ENCODE peak calls at places on chromosomes 12 and 14, in nine cellular contexts. One of them, this sample, is unnamed.

GRCh38 chr14:95316826-95317225 is 2.9 kb downstream of the CLMN start:
- DNase-seq in spleen: no peak
- DNase-seq in lower leg skin: no peak
- DNase-seq in cardiac fibroblast: no peak
- DNase-seq in A549: no peak
- DNase-seq in fibroblast of villous mesenchyme: no peak
- DNase-seq in fibroblast of pulmonary artery: no peak
- DNase-seq in bronchial epithelial cell: no peak
- DNase-seq in HFF-Myc: no peak
- DNase-seq in this sample: no peak

GRCh38 chr12:21604245-21605101 is at the start of gene GYS2:
- DNase-seq in A549: no peak
- DNase-seq in lower leg skin: no peak
- DNase-seq in HFF-Myc: no peak
- DNase-seq in fibroblast of pulmonary artery: no peak
- DNase-seq in cardiac fibroblast: no peak
- DNase-seq in spleen: no peak
- DNase-seq in fibroblast of villous mesenchyme: no peak
- DNase-seq in bronchial epithelial cell: no peak
- DNase-seq in this sample: no peak

GRCh38 chr14:71202881-71203280 is 295.6 kb downstream of the PCNX1 start:
- DNase-seq in fibroblast of villous mesenchyme: peak
- DNase-seq in lower leg skin: no peak
- DNase-seq in spleen: no peak
- DNase-seq in A549: no peak
- DNase-seq in fibroblast of pulmonary artery: peak
- DNase-seq in bronchial epithelial cell: no peak
- DNase-seq in HFF-Myc: no peak
- DNase-seq in cardiac fibroblast: peak
- DNase-seq in this sample: peak

GRCh38 chr12:105978276-105978675 is 160.5 kb downstream of the NUAK1 start:
- DNase-seq in cardiac fibroblast: no peak
- DNase-seq in HFF-Myc: no peak
- DNase-seq in A549: no peak
- DNase-seq in spleen: no peak
- DNase-seq in lower leg skin: no peak
- DNase-seq in bronchial epithelial cell: no peak
- DNase-seq in fibroblast of pulmonary artery: no peak
- DNase-seq in fibroblast of villous mesenchyme: peak
- DNase-seq in this sample: no peak

GRCh38 chr14:58078068-58078467 is 73.9 kb downstream of the ARMH4 start:
- DNase-seq in fibroblast of villous mesenchyme: peak
- DNase-seq in fibroblast of pulmonary artery: peak
- DNase-seq in spleen: no peak
- DNase-seq in bronchial epithelial cell: peak
- DNase-seq in cardiac fibroblast: peak
- DNase-seq in lower leg skin: no peak
- DNase-seq in HFF-Myc: peak
- DNase-seq in A549: no peak
- DNase-seq in this sample: peak

GRCh38 chr14:105074601-105075053 is 9.4 kb upstream of the GPR132 start:
- DNase-seq in A549: no peak
- DNase-seq in spleen: peak
- DNase-seq in fibroblast of villous mesenchyme: no peak
- DNase-seq in fibroblast of pulmonary artery: no peak
- DNase-seq in HFF-Myc: no peak
- DNase-seq in bronchial epithelial cell: no peak
- DNase-seq in cardiac fibroblast: no peak
- DNase-seq in lower leg skin: peak
- DNase-seq in this sample: no peak

GRCh38 chr12:94207467-94208432 is 59.4 kb downstream of the PLXNC1 start:
- DNase-seq in bronchial epithelial cell: peak
- DNase-seq in spleen: no peak
- DNase-seq in fibroblast of villous mesenchyme: peak
- DNase-seq in HFF-Myc: no peak
- DNase-seq in cardiac fibroblast: peak
- DNase-seq in A549: no peak
- DNase-seq in fibroblast of pulmonary artery: peak
- DNase-seq in lower leg skin: no peak
- DNase-seq in this sample: no peak

GRCh38 chr14:29643415-29644206 is 284.0 kb downstream of the PRKD1 start:
- DNase-seq in A549: no peak
- DNase-seq in HFF-Myc: no peak
- DNase-seq in fibroblast of pulmonary artery: peak
- DNase-seq in spleen: no peak
- DNase-seq in fibroblast of villous mesenchyme: peak
- DNase-seq in bronchial epithelial cell: peak
- DNase-seq in cardiac fibroblast: peak
- DNase-seq in lower leg skin: no peak
- DNase-seq in this sample: peak

GRCh38 chr12:127108360-127109215 is 1158.4 kb upstream of the TMEM132C start:
- DNase-seq in fibroblast of pulmonary artery: peak
- DNase-seq in fibroblast of villous mesenchyme: peak
- DNase-seq in spleen: no peak
- DNase-seq in A549: peak
- DNase-seq in cardiac fibroblast: peak
- DNase-seq in HFF-Myc: peak
- DNase-seq in bronchial epithelial cell: peak
- DNase-seq in lower leg skin: peak
- DNase-seq in this sample: peak

GRCh38 chr12:15522574-15523187 is 200.4 kb downstream of the PTPRO start:
- DNase-seq in fibroblast of pulmonary artery: peak
- DNase-seq in spleen: no peak
- DNase-seq in HFF-Myc: no peak
- DNase-seq in A549: peak
- DNase-seq in bronchial epithelial cell: peak
- DNase-seq in fibroblast of villous mesenchyme: peak
- DNase-seq in lower leg skin: no peak
- DNase-seq in cardiac fibroblast: peak
- DNase-seq in this sample: peak

GRCh38 chr14:104723651-104724406 is at the start of gene ADSS1:
- DNase-seq in fibroblast of pulmonary artery: peak
- DNase-seq in spleen: peak
- DNase-seq in HFF-Myc: no peak
- DNase-seq in lower leg skin: no peak
- DNase-seq in A549: peak
- DNase-seq in bronchial epithelial cell: no peak
- DNase-seq in fibroblast of villous mesenchyme: peak
- DNase-seq in cardiac fibroblast: peak
- DNase-seq in this sample: peak

GRCh38 chr12:110247340-110248095 is 33.5 kb upstream of the ATP2A2 start:
- DNase-seq in fibroblast of villous mesenchyme: no peak
- DNase-seq in bronchial epithelial cell: peak
- DNase-seq in fibroblast of pulmonary artery: no peak
- DNase-seq in lower leg skin: peak
- DNase-seq in spleen: no peak
- DNase-seq in cardiac fibroblast: no peak
- DNase-seq in A549: peak
- DNase-seq in HFF-Myc: no peak
- DNase-seq in this sample: no peak

GRCh38 chr12:104863549-104863948 is 94.5 kb downstream of the SLC41A2 start:
- DNase-seq in fibroblast of villous mesenchyme: no peak
- DNase-seq in bronchial epithelial cell: no peak
- DNase-seq in cardiac fibroblast: peak
- DNase-seq in HFF-Myc: no peak
- DNase-seq in lower leg skin: no peak
- DNase-seq in A549: no peak
- DNase-seq in spleen: no peak
- DNase-seq in fibroblast of pulmonary artery: peak
- DNase-seq in this sample: peak

GRCh38 chr14:61646366-61647101 is 48.8 kb upstream of the HIF1A start:
- DNase-seq in fibroblast of pulmonary artery: peak
- DNase-seq in spleen: no peak
- DNase-seq in fibroblast of villous mesenchyme: no peak
- DNase-seq in lower leg skin: no peak
- DNase-seq in cardiac fibroblast: peak
- DNase-seq in bronchial epithelial cell: peak
- DNase-seq in HFF-Myc: no peak
- DNase-seq in A549: no peak
- DNase-seq in this sample: no peak
- H3K4me3 ChIP-seq in fibroblast of pulmonary artery: no peak
- H3K4me3 ChIP-seq in spleen: no peak
- H3K4me3 ChIP-seq in fibroblast of villous mesenchyme: no peak
- H3K4me3 ChIP-seq in lower leg skin: no peak
- H3K4me3 ChIP-seq in cardiac fibroblast: no peak
- H3K4me3 ChIP-seq in bronchial epithelial cell: no peak
- H3K4me3 ChIP-seq in HFF-Myc: no peak
- H3K4me3 ChIP-seq in A549: no peak
- H3K4me3 ChIP-seq in this sample: no peak

GRCh38 chr14:76958020-76958965 is 70.2 kb downstream of the IRF2BPL start:
- DNase-seq in A549: no peak
- DNase-seq in cardiac fibroblast: no peak
- DNase-seq in HFF-Myc: no peak
- DNase-seq in bronchial epithelial cell: no peak
- DNase-seq in lower leg skin: no peak
- DNase-seq in fibroblast of villous mesenchyme: no peak
- DNase-seq in fibroblast of pulmonary artery: no peak
- DNase-seq in spleen: no peak
- DNase-seq in this sample: no peak

GRCh38 chr14:76957224-76957881 is 71.2 kb downstream of the IRF2BPL start:
- DNase-seq in HFF-Myc: no peak
- DNase-seq in A549: no peak
- DNase-seq in fibroblast of villous mesenchyme: no peak
- DNase-seq in spleen: no peak
- DNase-seq in lower leg skin: no peak
- DNase-seq in bronchial epithelial cell: no peak
- DNase-seq in cardiac fibroblast: no peak
- DNase-seq in fibroblast of pulmonary artery: no peak
- DNase-seq in this sample: no peak

GRCh38 chr14:76955575-76956252 is 72.8 kb downstream of the IRF2BPL start:
- DNase-seq in A549: no peak
- DNase-seq in spleen: peak
- DNase-seq in bronchial epithelial cell: peak
- DNase-seq in cardiac fibroblast: no peak
- DNase-seq in fibroblast of pulmonary artery: peak
- DNase-seq in lower leg skin: peak
- DNase-seq in HFF-Myc: no peak
- DNase-seq in fibroblast of villous mesenchyme: peak
- DNase-seq in this sample: peak

GRCh38 chr14:76954791-76955190 is 73.7 kb downstream of the IRF2BPL start:
- DNase-seq in bronchial epithelial cell: no peak
- DNase-seq in spleen: no peak
- DNase-seq in A549: no peak
- DNase-seq in lower leg skin: no peak
- DNase-seq in cardiac fibroblast: peak
- DNase-seq in fibroblast of villous mesenchyme: no peak
- DNase-seq in fibroblast of pulmonary artery: no peak
- DNase-seq in HFF-Myc: no peak
- DNase-seq in this sample: no peak

GRCh38 chr14:76956253-76957090 is 72.0 kb downstream of the IRF2BPL start:
- DNase-seq in A549: peak
- DNase-seq in lower leg skin: peak
- DNase-seq in HFF-Myc: no peak
- DNase-seq in bronchial epithelial cell: peak
- DNase-seq in fibroblast of villous mesenchyme: peak
- DNase-seq in cardiac fibroblast: peak
- DNase-seq in fibroblast of pulmonary artery: peak
- DNase-seq in spleen: peak
- DNase-seq in this sample: peak
- H3K4me3 ChIP-seq in A549: peak
- H3K4me3 ChIP-seq in lower leg skin: no peak
- H3K4me3 ChIP-seq in HFF-Myc: peak
- H3K4me3 ChIP-seq in bronchial epithelial cell: peak
- H3K4me3 ChIP-seq in fibroblast of villous mesenchyme: peak
- H3K4me3 ChIP-seq in cardiac fibroblast: peak
- H3K4me3 ChIP-seq in fibroblast of pulmonary artery: peak
- H3K4me3 ChIP-seq in spleen: peak
- H3K4me3 ChIP-seq in this sample: peak

DNA sequence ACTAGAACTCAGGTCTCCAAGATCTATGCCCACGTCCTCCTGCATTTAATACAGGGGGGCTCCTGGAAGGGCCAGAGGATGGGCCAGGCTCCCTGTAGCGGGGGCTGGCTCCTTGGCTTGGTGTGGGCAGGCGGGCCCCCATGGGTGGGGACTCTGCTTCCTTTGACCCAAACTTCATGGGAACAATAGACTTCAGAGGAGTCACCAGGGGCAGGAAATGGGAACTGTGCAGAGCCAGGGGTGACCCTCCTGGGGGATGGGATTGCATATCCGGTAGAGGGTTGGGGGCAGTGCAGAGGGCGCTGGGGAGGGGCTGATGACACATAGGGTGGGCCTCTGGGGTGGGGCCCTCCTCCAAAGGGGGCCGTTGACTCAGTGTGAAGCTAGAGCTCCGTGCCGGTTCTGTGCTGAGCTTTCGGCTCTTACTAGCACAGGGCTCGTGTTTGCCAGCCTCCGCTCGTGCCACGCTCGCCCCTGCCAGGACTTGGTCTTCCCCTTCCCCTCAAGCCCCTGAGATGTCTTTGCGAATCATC is 4.6 kb downstream of the TEAD4 start:
- DNase-seq in HFF-Myc: no peak
- DNase-seq in fibroblast of villous mesenchyme: peak
- DNase-seq in fibroblast of pulmonary artery: peak
- DNase-seq in spleen: no peak
- DNase-seq in A549: no peak
- DNase-seq in lower leg skin: no peak
- DNase-seq in cardiac fibroblast: peak
- DNase-seq in bronchial epithelial cell: no peak
- DNase-seq in this sample: no peak
- H3K4me3 ChIP-seq in HFF-Myc: no peak
- H3K4me3 ChIP-seq in fibroblast of villous mesenchyme: no peak
- H3K4me3 ChIP-seq in fibroblast of pulmonary artery: peak
- H3K4me3 ChIP-seq in spleen: no peak
- H3K4me3 ChIP-seq in A549: no peak
- H3K4me3 ChIP-seq in lower leg skin: no peak
- H3K4me3 ChIP-seq in cardiac fibroblast: peak
- H3K4me3 ChIP-seq in bronchial epithelial cell: no peak
- H3K4me3 ChIP-seq in this sample: no peak

DNA sequence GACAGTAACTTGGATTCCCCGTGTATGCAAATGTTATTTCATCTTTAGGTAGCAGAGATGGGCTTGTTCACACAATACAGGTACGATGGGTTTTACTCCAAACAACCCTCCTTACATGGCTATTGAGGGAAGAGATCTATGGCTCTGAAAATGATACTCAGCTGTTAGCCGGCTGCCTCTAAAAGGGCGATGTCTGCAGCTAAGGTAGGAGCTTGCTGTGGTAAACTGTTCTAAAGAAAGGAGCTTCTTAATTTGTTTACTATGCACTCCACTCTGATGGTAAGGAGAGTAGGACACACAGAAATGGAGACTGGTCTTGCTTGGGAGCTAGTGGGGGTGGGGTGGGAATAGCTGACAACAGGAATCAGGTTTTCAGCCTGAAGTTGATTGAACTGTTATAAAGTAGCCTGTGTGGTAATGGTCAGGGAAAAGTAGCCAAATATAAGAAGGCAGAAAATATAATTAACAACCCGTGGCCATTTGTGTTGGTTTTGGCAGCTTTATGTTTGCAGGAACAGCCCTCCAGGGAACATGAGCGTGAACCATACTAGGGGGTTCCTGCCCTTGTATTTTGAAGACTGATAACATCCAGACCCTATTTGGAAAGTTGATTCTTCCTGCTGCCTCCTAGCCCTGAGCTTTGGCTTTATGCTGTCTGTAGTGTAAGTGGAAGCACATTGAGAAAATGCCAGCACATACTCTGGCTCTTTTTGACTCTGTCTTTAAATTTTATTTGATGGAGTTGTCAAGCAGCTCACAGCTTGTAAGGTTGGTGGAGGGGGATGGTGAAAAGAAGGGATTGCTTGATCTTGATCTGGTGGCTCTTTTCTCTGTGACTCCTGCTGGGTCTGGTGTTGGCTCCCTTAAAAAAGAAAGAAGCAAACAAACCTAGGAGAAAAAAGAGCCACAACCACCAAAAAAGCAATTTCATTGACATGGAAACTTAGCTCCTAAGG is 929.8 kb downstream of the DIO2 start:
- DNase-seq in cardiac fibroblast: no peak
- DNase-seq in lower leg skin: no peak
- DNase-seq in A549: no peak
- DNase-seq in spleen: no peak
- DNase-seq in fibroblast of pulmonary artery: no peak
- DNase-seq in fibroblast of villous mesenchyme: no peak
- DNase-seq in HFF-Myc: no peak
- DNase-seq in bronchial epithelial cell: no peak
- DNase-seq in this sample: no peak
- H3K4me3 ChIP-seq in cardiac fibroblast: peak
- H3K4me3 ChIP-seq in lower leg skin: no peak
- H3K4me3 ChIP-seq in A549: no peak
- H3K4me3 ChIP-seq in spleen: no peak
- H3K4me3 ChIP-seq in fibroblast of pulmonary artery: no peak
- H3K4me3 ChIP-seq in fibroblast of villous mesenchyme: peak
- H3K4me3 ChIP-seq in HFF-Myc: no peak
- H3K4me3 ChIP-seq in bronchial epithelial cell: no peak
- H3K4me3 ChIP-seq in this sample: no peak

This sample was measured in AG10803.